ENCODE peak calls at places on chromosome 15, in six cellular contexts. X, W, L, B, T and D are unnamed samples.

GRCh38 chr15:90959894-90960293 is 5.2 kb downstream of the RCCD1 start:
- DNase-seq in W (peak; percentile 69), T (no peak), L (peak; percentile 18), B (no peak), X (no peak), D (peak; percentile 75)

GRCh38 chr15:40894689-40895308 is 549 bp downstream of the VPS18 start:
- DNase-seq in L (peak; percentile 82), B (peak; percentile 82), X (peak; percentile 76), T (peak; percentile 66), W (no peak), D (no peak)

GRCh38 chr15:31098953-31099740 is 2.4 kb downstream of the TRPM1 start:
- DNase-seq in X (no peak), L (no peak), W (no peak), T (no peak), B (no peak), D (no peak)

GRCh38 chr15:32994810-32995424 is 199.6 kb downstream of the FMN1 start:
- DNase-seq in T (no peak), B (no peak), X (peak; percentile 73), W (no peak), L (peak; percentile 74), D (no peak)

GRCh38 chr15:51731549-51732267 is 5.7 kb downstream of the LYSMD2 start:
- DNase-seq in T (peak; percentile 54), W (no peak), X (peak; percentile 82), L (peak; percentile 85), B (no peak), D (no peak)

GRCh38 chr15:65824031-65824743 is 32.1 kb upstream of the DENND4A start:
- DNase-seq in T (no peak), X (peak; percentile 82), W (no peak), B (no peak), L (peak; percentile 70), D (peak; percentile 26)

GRCh38 chr15:43748376-43748775 is 2.1 kb downstream of the PDIA3 start:
- DNase-seq in W (no peak), T (no peak), B (no peak), X (peak; percentile 25), L (peak; percentile 24), D (no peak)

GRCh38 chr15:74863239-74864056 is 9.7 kb downstream of the SCAMP2 start:
- DNase-seq in W (no peak), X (no peak), B (no peak), T (no peak), L (peak; percentile 31), D (no peak)

GRCh38 chr15:49915822-49916221 is 203.2 kb downstream of the ATP8B4 start:
- DNase-seq in W (no peak), X (no peak), T (no peak), B (no peak), L (no peak), D (no peak)

GRCh38 chr15:60790641-60791040 is 311.7 kb upstream of the ICE2 start:
- DNase-seq in T (no peak), W (no peak), L (no peak), B (no peak), X (no peak), D (no peak)

GRCh38 chr15:90994059-90994416 is 297 bp downstream of the PRC1 start:
- DNase-seq in B (peak; percentile 68), W (no peak), T (no peak), X (no peak), L (no peak), D (no peak)

GRCh38 chr15:72516734-72517133 is 42.6 kb downstream of the ARIH1 start:
- DNase-seq in W (no peak), T (no peak), X (no peak), L (no peak), B (no peak), D (no peak)

GRCh38 chr15:92001307-92001706 is 147.8 kb downstream of the SLCO3A1 start:
- DNase-seq in T (no peak), L (no peak), B (no peak), X (no peak), W (no peak), D (no peak)

GRCh38 chr15:69465253-69465652 is 12.6 kb downstream of the RPLP1 start:
- DNase-seq in W (no peak), B (no peak), T (no peak), L (no peak), X (no peak), D (no peak)

GRCh38 chr15:59369597-59369996 is 3.1 kb downstream of the MYO1E start:
- DNase-seq in W (no peak), T (no peak), X (no peak), B (no peak), L (no peak), D (no peak)

GRCh38 chr15:56871180-56871579 is 47.3 kb upstream of the TCF12 start:
- DNase-seq in W (no peak), B (no peak), X (peak; percentile 75), T (peak; percentile 67), L (peak; percentile 86), D (no peak)

GRCh38 chr15:52678468-52679231 is 538 bp downstream of the ATOSA start:
- DNase-seq in W (peak; percentile 65), T (peak; percentile 33), L (peak; percentile 66), B (peak; percentile 87), X (peak; percentile 72), D (peak; percentile 55)

GRCh38 chr15:51181221-51181620 is 86.5 kb upstream of the TNFAIP8L3 start:
- DNase-seq in T (no peak), L (no peak), W (no peak), B (no peak), X (no peak), D (no peak)

GRCh38 chr15:68553994-68554715 is 24.6 kb upstream of the CORO2B start:
- DNase-seq in W (no peak), T (peak; percentile 18), L (peak; percentile 58), B (no peak), X (peak; percentile 73), D (no peak)

GRCh38 chr15:82177291-82178010 is 85.1 kb downstream of the EFL1 start:
- DNase-seq in B (no peak), X (peak; percentile 66), W (no peak), L (peak; percentile 62), T (no peak), D (no peak)

GRCh38 chr15:81256916-81257315 is 60.2 kb downstream of the IL16 start:
- DNase-seq in B (no peak), T (no peak), X (peak; percentile 74), W (no peak), L (peak; percentile 73), D (no peak)

GRCh38 chr15:39785139-39785538 is 2.5 kb upstream of the FSIP1 start:
- DNase-seq in L (no peak), T (no peak), X (no peak), W (no peak), B (no peak), D (no peak)

GRCh38 chr15:83516935-83517334 is 69.8 kb downstream of the SH3GL3 start:
- DNase-seq in T (no peak), X (peak; percentile 7), W (no peak), L (peak; percentile 13), B (no peak), D (no peak)

GRCh38 chr15:67174446-67174845 is 80.0 kb downstream of the AAGAB start:
- DNase-seq in X (no peak), B (no peak), L (no peak), W (no peak), T (no peak), D (no peak)

GRCh38 chr15:88908697-88909621 is 4.2 kb downstream of the MFGE8 start:
- DNase-seq in L (peak; percentile 73), B (peak; percentile 59), X (no peak), T (no peak), W (no peak), D (no peak)
- H3K4me3 ChIP-seq in L (no peak overlapping the region), B (no peak overlapping the region), X (no peak overlapping the region), T (peak overlapping the region; percentile 13), W (peak overlapping the region; percentile 78), D (no peak overlapping the region)

GRCh38 chr15:94081829-94082228 is 149.5 kb upstream of the MCTP2 start:
- DNase-seq in T (no peak), W (no peak), X (no peak), L (no peak), B (no peak), D (no peak)

GRCh38 chr15:94080989-94081605 is 150.3 kb upstream of the MCTP2 start:
- DNase-seq in B (no peak), X (no peak), W (no peak), L (no peak), T (no peak), D (no peak)

GRCh38 chr15:94083467-94083991 is 147.8 kb upstream of the MCTP2 start:
- DNase-seq in W (no peak), B (no peak), L (peak; percentile 38), X (peak; percentile 10), T (peak; percentile 29), D (no peak)

GRCh38 chr15:94080416-94080815 is 150.9 kb upstream of the MCTP2 start:
- DNase-seq in L (no peak), T (no peak), X (no peak), B (no peak), W (peak; percentile 58), D (no peak)

GRCh38 chr15:94086360-94086759 is 145.0 kb upstream of the MCTP2 start:
- DNase-seq in W (no peak), T (peak; percentile 32), X (no peak), B (no peak), L (peak; percentile 31), D (no peak)
- H3K4me3 ChIP-seq in W (no peak overlapping the region), T (no peak overlapping the region), X (no peak overlapping the region), B (no peak overlapping the region), L (no peak overlapping the region), D (no peak overlapping the region)

DNA sequence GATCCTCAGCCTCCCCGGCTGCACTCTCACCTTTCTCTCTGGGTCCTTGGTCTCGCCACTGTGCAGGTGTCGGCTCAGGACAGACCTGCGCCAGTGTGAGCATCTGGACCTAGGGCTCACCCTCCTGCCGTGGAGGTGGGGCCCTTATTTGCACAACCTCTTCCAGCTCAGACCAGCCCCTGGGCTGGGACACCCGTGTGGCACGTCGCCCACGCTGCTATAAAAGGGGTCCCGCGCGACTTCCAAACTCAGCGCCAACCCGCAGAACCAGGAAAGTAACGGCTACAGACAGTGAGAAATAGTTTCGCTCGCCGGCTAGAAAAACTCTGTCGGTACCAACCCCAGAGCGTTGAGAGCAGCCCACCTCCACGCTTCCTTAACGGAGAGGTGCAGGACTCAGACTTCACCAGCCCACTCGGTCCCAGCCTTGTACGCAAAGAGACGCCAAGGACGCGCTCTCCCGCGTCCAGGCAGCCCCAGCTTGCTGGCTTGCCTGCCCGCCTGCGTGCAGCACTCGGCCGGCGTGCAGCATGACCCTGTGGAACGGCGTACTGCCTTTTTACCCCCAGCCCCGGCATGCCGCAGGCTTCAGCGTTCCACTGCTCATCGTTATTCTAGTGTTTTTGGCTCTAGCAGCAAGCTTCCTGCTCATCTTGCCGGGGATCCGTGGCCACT is at the start of the genes DUOX2 and DUOXA2:
- DNase-seq in X (no peak), W (no peak), T (no peak), B (peak; percentile 64), L (no peak), D (no peak)
- H3K4me3 ChIP-seq in X (peak within 1 kb of the TSS; percentile 10), W (peak within 1 kb of the TSS; percentile 41), T (no peak within 1 kb of the TSS), B (no peak within 1 kb of the TSS), L (no peak within 1 kb of the TSS), D (peak within 1 kb of the TSS; percentile 8)

GRCh38 chr15:37015476-37015875 is 84.9 kb downstream of the MEIS2 start:
- DNase-seq in W (no peak), B (no peak), T (no peak), X (no peak), L (no peak), D (no peak)

GRCh38 chr15:37017031-37017625 is 83.2 kb downstream of the MEIS2 start:
- DNase-seq in W (no peak), L (no peak), T (no peak), B (no peak), X (no peak), D (no peak)

GRCh38 chr15:37020852-37021251 is 79.5 kb downstream of the MEIS2 start:
- DNase-seq in W (no peak), T (no peak), X (no peak), L (no peak), B (no peak), D (no peak)

GRCh38 chr15:37016287-37016686 is 84.1 kb downstream of the MEIS2 start:
- DNase-seq in L (peak; percentile 81), W (no peak), B (no peak), X (peak; percentile 82), T (no peak), D (no peak)

GRCh38 chr15:37019479-37020433 is 80.6 kb downstream of the MEIS2 start:
- DNase-seq in B (no peak), T (no peak), L (peak; percentile 79), W (no peak), X (peak; percentile 63), D (no peak)
- H3K4me3 ChIP-seq in B (peak overlapping the region; percentile 9), T (peak overlapping the region; percentile 1), L (peak overlapping the region; percentile 3), W (peak overlapping the region; percentile 45), X (peak overlapping the region; percentile 7), D (no peak overlapping the region)